ENCODE peak calls at places on chromosomes 16 and 17, in eight cellular contexts. N, U, F, J, G, X, O and K are unnamed samples.

GRCh38 chr17:83183150-83183820 is 103.9 kb downstream of the METRNL start:
- DNase-seq in N (no peak), U (no peak), F (no peak), J (no peak), G (no peak), X (no peak), O (peak; percentile 20), K (no peak)

GRCh38 chr17:77153487-77153886 is 12.7 kb downstream of the SEC14L1 start:
- DNase-seq in N (no peak), U (no peak), F (no peak), J (no peak), G (peak; percentile 40), X (no peak), O (no peak), K (no peak)

GRCh38 chr17:28698253-28698941 is 13.3 kb downstream of the PROCA1 start:
- DNase-seq in N (no peak), U (no peak), F (no peak), J (no peak), G (peak; percentile 37), X (no peak), O (no peak), K (no peak)

GRCh38 chr16:14172200-14172805 is 101.2 kb downstream of the MRTFB start:
- DNase-seq in N (peak; percentile 18), U (peak; percentile 69), F (no peak), J (no peak), G (peak; percentile 61), X (no peak), O (no peak), K (no peak)

GRCh38 chr16:79434097-79434496 is 166.4 kb downstream of the MAF start:
- DNase-seq in N (no peak), U (no peak), F (no peak), J (no peak), G (no peak), X (no peak), O (no peak), K (no peak)

GRCh38 chr17:2892305-2892971 is 96.2 kb downstream of the RAP1GAP2 start:
- DNase-seq in N (peak; percentile 96), U (peak; percentile 28), F (no peak), J (no peak), G (peak; percentile 96), X (peak; percentile 14), O (no peak), K (peak; percentile 91)

GRCh38 chr16:56701534-56701933 is 19.3 kb downstream of the MT1X start:
- DNase-seq in N (no peak), U (no peak), F (no peak), J (no peak), G (no peak), X (no peak), O (no peak), K (no peak)

GRCh38 chr16:19374402-19374801 is 43.3 kb upstream of the TMC5 start:
- DNase-seq in N (no peak), U (no peak), F (no peak), J (no peak), G (no peak), X (no peak), O (no peak), K (no peak)

GRCh38 chr17:77164483-77165030 is 23.8 kb downstream of the SEC14L1 start:
- DNase-seq in N (no peak), U (no peak), F (no peak), J (no peak), G (no peak), X (peak; percentile 90), O (no peak), K (no peak)

GRCh38 chr17:8946476-8946875 is 19.0 kb downstream of the PIK3R5 start:
- DNase-seq in N (no peak), U (peak; percentile 3), F (no peak), J (no peak), G (peak; percentile 38), X (no peak), O (no peak), K (peak; percentile 46)

GRCh38 chr16:24689128-24689527 is 40.3 kb upstream of the TNRC6A start:
- DNase-seq in N (peak; percentile 45), U (peak; percentile 26), F (no peak), J (peak; percentile 37), G (peak; percentile 62), X (peak; percentile 58), O (peak; percentile 41), K (no peak)

GRCh38 chr17:70168044-70168978 is 1.0 kb upstream of the KCNJ2 start:
- DNase-seq in N (peak; percentile 28), U (no peak), F (peak; percentile 10), J (no peak), G (peak; percentile 67), X (peak; percentile 94), O (peak; percentile 67), K (no peak)

GRCh38 chr16:47113130-47113529 is 30.6 kb downstream of the NETO2 start:
- DNase-seq in N (no peak), U (no peak), F (no peak), J (no peak), G (no peak), X (no peak), O (no peak), K (no peak)

GRCh38 chr17:28338056-28338768 is 2.7 kb downstream of the TNFAIP1 start:
- DNase-seq in N (no peak), U (peak; percentile 34), F (no peak), J (no peak), G (peak; percentile 85), X (no peak), O (no peak), K (no peak)

GRCh38 chr16:86896976-86897375 is 318.6 kb downstream of the FOXL1 start:
- DNase-seq in N (no peak), U (no peak), F (no peak), J (no peak), G (no peak), X (no peak), O (peak; percentile 21), K (no peak)

GRCh38 chr17:43832976-43833829 is at the start of gene MPP3:
- DNase-seq in N (peak; percentile 86), U (peak; percentile 7), F (peak; percentile 31), J (peak; percentile 48), G (peak; percentile 60), X (peak; percentile 39), O (peak; percentile 83), K (peak; percentile 10)

GRCh38 chr17:78380370-78380769 is 1.9 kb downstream of the PGS1 start:
- DNase-seq in N (no peak), U (no peak), F (no peak), J (no peak), G (no peak), X (no peak), O (no peak), K (no peak)

GRCh38 chr17:68452724-68453290 is 4.5 kb downstream of the WIPI1 start:
- DNase-seq in N (no peak), U (no peak), F (no peak), J (no peak), G (no peak), X (no peak), O (no peak), K (no peak)

GRCh38 chr17:65190467-65191095 is 53.4 kb downstream of the RGS9 start:
- DNase-seq in N (no peak), U (no peak), F (no peak), J (peak; percentile 33), G (peak; percentile 68), X (no peak), O (no peak), K (no peak)

GRCh38 chr16:10971560-10971961 is 27.2 kb downstream of the CLEC16A start:
- DNase-seq in N (peak; percentile 84), U (peak; percentile 62), F (no peak), J (peak; percentile 80), G (peak; percentile 90), X (peak; percentile 80), O (peak; percentile 72), K (peak; percentile 74)

GRCh38 chr16:81995651-81996050 is 15.6 kb downstream of the SDR42E1 start:
- DNase-seq in N (no peak), U (no peak), F (no peak), J (no peak), G (no peak), X (no peak), O (no peak), K (no peak)

GRCh38 chr16:5516115-5516514 is 418.5 kb upstream of the EEF2KMT start:
- DNase-seq in N (no peak), U (no peak), F (no peak), J (no peak), G (no peak), X (no peak), O (no peak), K (no peak)